ENCODE peak calls at places on chromosomes 1 and 21, in four cellular contexts. V is left ventricle myocardium inferior; P is CD8-positive, alpha-beta T cell; D is hepatocyte. E is an unnamed sample.

GRCh38 chr1:194908643-194909042 is 1699.6 kb downstream of the KCNT2 start:
- DNase-seq in V (no peak), P (no peak), D (no peak), E (no peak)

GRCh38 chr1:12125422-12126355 is 41.1 kb upstream of the TNFRSF1B start:
- DNase-seq in V (no peak), P (no peak), D (no peak), E (no peak)

GRCh38 chr21:45945066-45945867 is 36.3 kb upstream of the COL6A1 start:
- DNase-seq in V (no peak), P (no peak), D (no peak), E (no peak)

GRCh38 chr1:229388876-229389580 is 44.9 kb downstream of the ACTA1 start:
- DNase-seq in V (no peak), P (no peak), D (no peak), E (no peak)

GRCh38 chr1:25503551-25504426 is 39.6 kb upstream of the LDLRAP1 start:
- DNase-seq in V (peak; percentile 52), P (peak; percentile 87), D (peak; percentile 61), E (no peak)

GRCh38 chr1:155971910-155972809 is 6.2 kb downstream of the ARHGEF2 start:
- DNase-seq in V (no peak), P (no peak), D (no peak), E (no peak)

GRCh38 chr1:80779278-80779677 is 1021.5 kb upstream of the ADGRL2 start:
- DNase-seq in V (no peak), P (no peak), D (no peak), E (no peak)

GRCh38 chr21:39182484-39183271 is 573 bp downstream of the PSMG1 start:
- DNase-seq in V (no peak), P (no peak), D (no peak), E (peak; percentile 18)

GRCh38 chr1:21638531-21639341 is 30.4 kb downstream of the RAP1GAP start:
- DNase-seq in V (peak; percentile 22), P (no peak), D (peak; percentile 85), E (no peak)

GRCh38 chr1:171860696-171861095 is 19.4 kb downstream of the DNM3 start:
- DNase-seq in V (no peak), P (no peak), D (no peak), E (no peak)

GRCh38 chr1:65791860-65792670 is 630 bp upstream of the PDE4B start:
- DNase-seq in V (peak; percentile 11), P (no peak), D (no peak), E (peak; percentile 30)

GRCh38 chr1:67948155-67949075 is 102.0 kb downstream of the DIRAS3 start:
- DNase-seq in V (no peak), P (no peak), D (peak; percentile 37), E (peak; percentile 70)

GRCh38 chr1:226674892-226675719 is 64.0 kb downstream of the ITPKB start:
- DNase-seq in V (peak; percentile 49), P (peak; percentile 79), D (no peak), E (no peak)

GRCh38 chr1:167776151-167776550 is 54.4 kb downstream of the MPZL1 start:
- DNase-seq in V (no peak), P (no peak), D (no peak), E (peak; percentile 45)

GRCh38 chr1:32223683-32224082 is 1.5 kb downstream of the EIF3I start:
- DNase-seq in V (no peak), P (no peak), D (no peak), E (no peak)

GRCh38 chr1:168348146-168348709 is 67.6 kb downstream of the TBX19 start:
- DNase-seq in V (no peak), P (no peak), D (no peak), E (no peak)

GRCh38 chr21:19853709-19854575 is 1144.3 kb upstream of the NCAM2 start:
- DNase-seq in V (no peak), P (no peak), D (peak; percentile 5), E (no peak)

GRCh38 chr1:235617808-235618207 is 31.8 kb downstream of the GNG4 start:
- DNase-seq in V (no peak), P (no peak), D (no peak), E (no peak)

GRCh38 chr1:234997201-234998173 is 131.2 kb downstream of the TOMM20 start:
- DNase-seq in V (peak; percentile 98), P (no peak), D (peak; percentile 87), E (peak; percentile 64)

GRCh38 chr1:157442065-157442464 is 110.2 kb downstream of the FCRL5 start:
- DNase-seq in V (no peak), P (no peak), D (peak; percentile 17), E (no peak)

GRCh38 chr1:202348005-202348508 is 442 bp upstream of the PPP1R12B start:
- DNase-seq in V (no peak), P (no peak), D (no peak), E (no peak)
- H3K27ac ChIP-seq in V (peak overlapping the region; percentile 95), P (peak overlapping the region; percentile 68), D (no peak overlapping the region), E (peak overlapping the region; percentile 15)

GRCh38 chr21:31012133-31013089 is 25.9 kb downstream of the KRTAP19-8 start:
- DNase-seq in V (no peak), P (no peak), D (no peak), E (no peak)
- H3K27ac ChIP-seq in V (no peak overlapping the region), P (no peak overlapping the region), D (no peak overlapping the region), E (no peak overlapping the region)

DNA sequence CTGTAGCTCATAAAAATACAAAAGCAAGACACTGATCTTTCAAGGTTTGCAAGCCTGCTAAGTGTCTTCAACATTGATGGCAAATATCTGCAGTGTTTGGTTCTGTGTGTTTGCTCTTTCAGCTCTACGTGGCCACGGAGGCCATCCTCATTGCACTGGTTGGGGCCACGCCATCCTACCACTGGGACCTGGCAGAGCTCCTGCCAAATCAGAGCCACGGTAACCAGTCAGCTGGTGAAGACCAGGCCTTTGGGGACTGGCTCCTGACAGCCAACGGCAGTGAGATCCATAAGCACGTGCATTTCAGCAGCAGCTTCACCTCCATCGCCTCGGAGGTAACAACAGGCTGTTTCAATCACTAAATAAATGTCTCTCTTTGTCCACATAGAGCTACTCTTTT is 15.6 kb downstream of the SLC22A15 start:
- DNase-seq in V (no peak), P (no peak), D (no peak), E (no peak)
- H3K27ac ChIP-seq in V (no peak overlapping the region), P (no peak overlapping the region), D (no peak overlapping the region), E (no peak overlapping the region)

GRCh38 chr1:61223140-61223539 is 140.8 kb downstream of the NFIA start:
- DNase-seq in V (no peak), P (no peak), D (no peak), E (no peak)

GRCh38 chr1:61220531-61220930 is 138.2 kb downstream of the NFIA start:
- DNase-seq in V (no peak), P (no peak), D (no peak), E (no peak)

GRCh38 chr1:61222240-61222639 is 139.9 kb downstream of the NFIA start:
- DNase-seq in V (no peak), P (no peak), D (no peak), E (no peak)

GRCh38 chr1:61224609-61225008 is 142.2 kb downstream of the NFIA start:
- DNase-seq in V (no peak), P (no peak), D (no peak), E (no peak)

GRCh38 chr1:61221642-61222041 is 139.3 kb downstream of the NFIA start:
- DNase-seq in V (no peak), P (no peak), D (no peak), E (peak; percentile 78)
- H3K27ac ChIP-seq in V (peak overlapping the region; percentile 32), P (no peak overlapping the region), D (no peak overlapping the region), E (no peak overlapping the region)

GRCh38 chr1:224929335-224930237 is at the start of gene DNAH14:
- DNase-seq in V (peak; percentile 52), P (no peak), D (peak; percentile 92), E (peak; percentile 88)
- H3K27ac ChIP-seq in V (no peak within 1 kb of the TSS), P (no peak within 1 kb of the TSS), D (peak within 1 kb of the TSS; percentile 93), E (no peak within 1 kb of the TSS)

DNA sequence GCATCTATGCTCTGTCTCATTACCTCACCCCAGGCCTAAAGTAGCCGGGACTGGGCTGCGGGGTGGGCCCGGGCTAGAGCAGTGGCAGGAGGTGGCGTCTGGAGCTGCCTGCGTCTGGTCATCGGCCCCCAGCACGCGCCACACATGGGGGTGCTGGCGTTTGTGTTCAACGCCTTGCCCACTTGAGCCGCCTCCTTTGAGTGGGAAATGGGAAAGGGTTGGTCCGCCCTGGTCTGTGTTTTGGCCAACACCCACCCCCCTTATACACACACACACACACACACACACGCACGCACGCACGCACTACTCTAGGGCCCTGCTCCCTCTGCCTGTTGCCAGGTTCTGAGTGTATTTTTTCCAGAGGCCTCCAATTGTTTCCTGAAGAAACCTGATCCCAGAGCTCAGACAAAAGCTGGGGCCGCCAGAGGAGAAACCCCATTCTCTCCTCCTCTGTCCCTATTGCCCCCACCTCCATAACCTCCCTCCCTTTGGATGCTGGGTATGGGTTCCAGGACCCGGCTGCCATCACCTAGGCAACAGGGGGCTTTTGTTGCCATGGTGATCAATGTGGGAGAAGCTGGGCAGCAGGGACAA is 10.1 kb downstream of the VANGL2 start:
- DNase-seq in V (no peak), P (no peak), D (peak; percentile 62), E (peak; percentile 46)
- H3K27ac ChIP-seq in V (no peak overlapping the region), P (no peak overlapping the region), D (peak overlapping the region; percentile 93), E (peak overlapping the region; percentile 51)

E was measured in cardiac muscle cell.